ENCODE peak calls at places on chromosomes 4 and X, in five cellular contexts. J, O, U, X and I are unnamed samples.

GRCh38 chr4:89212666-89213381 is 94.8 kb downstream of the GPRIN3 start:
- DNase-seq in J (no peak), O (no peak), U (no peak), X (no peak), I (no peak)

GRCh38 chrX:111410451-111410850 is 1.5 kb downstream of the DCX start:
- DNase-seq in J (no peak), O (no peak), U (no peak), X (no peak), I (no peak)

GRCh38 chrX:108359811-108360602 is 78.2 kb downstream of the COL4A6 start:
- DNase-seq in J (no peak), O (no peak), U (no peak), X (no peak), I (no peak)

GRCh38 chr4:17721496-17722360 is 59.7 kb downstream of the FAM184B start:
- DNase-seq in J (no peak), O (peak; percentile 89), U (no peak), X (no peak), I (no peak)

GRCh38 chr4:57104706-57105560 is 5.3 kb downstream of the IGFBP7 start:
- DNase-seq in J (no peak), O (no peak), U (no peak), X (no peak), I (no peak)

GRCh38 chr4:129323630-129324029 is 227.7 kb downstream of the C4orf33 start:
- DNase-seq in J (no peak), O (no peak), U (no peak), X (no peak), I (peak; percentile 75)

GRCh38 chr4:88352062-88352461 is 26.6 kb upstream of the HERC6 start:
- DNase-seq in J (no peak), O (peak; percentile 53), U (peak; percentile 40), X (no peak), I (no peak)

GRCh38 chr4:148854203-148854602 is 412.0 kb upstream of the NR3C2 start:
- DNase-seq in J (no peak), O (no peak), U (no peak), X (peak; percentile 68), I (no peak)

GRCh38 chr4:39664828-39665731 is 26.4 kb upstream of the SMIM14 start:
- DNase-seq in J (no peak), O (peak; percentile 30), U (peak; percentile 27), X (peak; percentile 9), I (no peak)

GRCh38 chr4:244471-244870 is 60.8 kb downstream of the ZNF732 start:
- DNase-seq in J (peak; percentile 35), O (peak; percentile 14), U (no peak), X (no peak), I (no peak)

GRCh38 chr4:110754726-110755125 is 131.8 kb upstream of the PITX2 start:
- DNase-seq in J (no peak), O (no peak), U (no peak), X (no peak), I (no peak)

GRCh38 chr4:27692098-27692679 is 831.5 kb downstream of the STIM2 start:
- DNase-seq in J (no peak), O (no peak), U (no peak), X (peak; percentile 16), I (no peak)

GRCh38 chrX:136047969-136048368 is 62.7 kb downstream of the SLC9A6 start:
- DNase-seq in J (no peak), O (peak; percentile 46), U (no peak), X (peak; percentile 16), I (no peak)

GRCh38 chr4:20254517-20255250 is 3.0 kb downstream of the SLIT2 start:
- DNase-seq in J (no peak), O (peak; percentile 60), U (no peak), X (no peak), I (no peak)

GRCh38 chr4:94673961-94674360 is 83.8 kb upstream of the BMPR1B start:
- DNase-seq in J (no peak), O (no peak), U (no peak), X (no peak), I (no peak)

GRCh38 chr4:26320159-26320452 is 708 bp upstream of the RBPJ start:
- DNase-seq in J (no peak), O (no peak), U (no peak), X (no peak), I (no peak)

GRCh38 chrX:10660171-10660570 is 39.8 kb upstream of the MID1 start:
- DNase-seq in J (no peak), O (no peak), U (no peak), X (no peak), I (no peak)

GRCh38 chr4:14143892-14144291 is 516.4 kb upstream of the BOD1L1 start:
- DNase-seq in J (no peak), O (no peak), U (no peak), X (no peak), I (no peak)